ENCODE peak calls at places on chromosomes 5 and 9, in seven cellular contexts. One of them, this sample, is unnamed.

GRCh38 chr5:14296533-14297331 is 153.6 kb downstream of the TRIO start:
- DNase-seq in CD8-positive, alpha-beta T cell: no peak
- DNase-seq in GM12865: no peak
- DNase-seq in transverse colon: no peak
- DNase-seq in pancreas: no peak
- DNase-seq in lower lobe of right lung: no peak
- DNase-seq in sigmoid colon: no peak
- DNase-seq in this sample: no peak

GRCh38 chr9:18980124-18980660 is 52.8 kb downstream of the SAXO1 start:
- DNase-seq in CD8-positive, alpha-beta T cell: no peak
- DNase-seq in GM12865: no peak
- DNase-seq in pancreas: no peak
- DNase-seq in sigmoid colon: no peak
- DNase-seq in transverse colon: no peak
- DNase-seq in lower lobe of right lung: no peak
- DNase-seq in this sample: no peak

GRCh38 chr5:151126199-151126645 is 31.4 kb downstream of the ANXA6 start:
- DNase-seq in pancreas: peak
- DNase-seq in sigmoid colon: peak
- DNase-seq in transverse colon: peak
- DNase-seq in CD8-positive, alpha-beta T cell: peak
- DNase-seq in lower lobe of right lung: peak
- DNase-seq in GM12865: peak
- DNase-seq in this sample: peak

GRCh38 chr9:21558627-21559401 is 76.7 kb upstream of the IFNE start:
- DNase-seq in pancreas: no peak
- DNase-seq in lower lobe of right lung: no peak
- DNase-seq in sigmoid colon: no peak
- DNase-seq in GM12865: no peak
- DNase-seq in transverse colon: no peak
- DNase-seq in CD8-positive, alpha-beta T cell: no peak
- DNase-seq in this sample: no peak

GRCh38 chr5:143887901-143888648 is 76.1 kb downstream of the HMHB1 start:
- DNase-seq in sigmoid colon: no peak
- DNase-seq in GM12865: no peak
- DNase-seq in lower lobe of right lung: no peak
- DNase-seq in pancreas: no peak
- DNase-seq in transverse colon: no peak
- DNase-seq in CD8-positive, alpha-beta T cell: no peak
- DNase-seq in this sample: no peak

GRCh38 chr5:151799407-151799806 is 27.7 kb downstream of the G3BP1 start:
- DNase-seq in GM12865: no peak
- DNase-seq in pancreas: no peak
- DNase-seq in sigmoid colon: no peak
- DNase-seq in transverse colon: no peak
- DNase-seq in CD8-positive, alpha-beta T cell: no peak
- DNase-seq in lower lobe of right lung: no peak
- DNase-seq in this sample: peak

GRCh38 chr5:91339053-91339710 is 43.9 kb downstream of the ARRDC3 start:
- DNase-seq in transverse colon: no peak
- DNase-seq in CD8-positive, alpha-beta T cell: no peak
- DNase-seq in GM12865: no peak
- DNase-seq in pancreas: no peak
- DNase-seq in lower lobe of right lung: no peak
- DNase-seq in sigmoid colon: no peak
- DNase-seq in this sample: no peak

GRCh38 chr5:133253661-133254060 is 201.8 kb downstream of the HSPA4 start:
- DNase-seq in lower lobe of right lung: no peak
- DNase-seq in GM12865: no peak
- DNase-seq in sigmoid colon: no peak
- DNase-seq in CD8-positive, alpha-beta T cell: no peak
- DNase-seq in transverse colon: no peak
- DNase-seq in pancreas: no peak
- DNase-seq in this sample: no peak

GRCh38 chr5:84642795-84643194 is 258.1 kb upstream of the EDIL3 start:
- DNase-seq in CD8-positive, alpha-beta T cell: no peak
- DNase-seq in sigmoid colon: no peak
- DNase-seq in transverse colon: no peak
- DNase-seq in pancreas: no peak
- DNase-seq in lower lobe of right lung: no peak
- DNase-seq in GM12865: no peak
- DNase-seq in this sample: no peak

GRCh38 chr5:151947924-151948323 is 23.3 kb upstream of the GLRA1 start:
- DNase-seq in CD8-positive, alpha-beta T cell: no peak
- DNase-seq in pancreas: no peak
- DNase-seq in sigmoid colon: no peak
- DNase-seq in GM12865: peak
- DNase-seq in lower lobe of right lung: no peak
- DNase-seq in transverse colon: no peak
- DNase-seq in this sample: no peak

GRCh38 chr5:110088676-110089436 is 399.1 kb downstream of the MAN2A1 start:
- DNase-seq in transverse colon: no peak
- DNase-seq in CD8-positive, alpha-beta T cell: no peak
- DNase-seq in pancreas: no peak
- DNase-seq in sigmoid colon: no peak
- DNase-seq in GM12865: no peak
- DNase-seq in lower lobe of right lung: no peak
- DNase-seq in this sample: no peak

GRCh38 chr5:55969956-55970355 is 24.8 kb downstream of the IL6ST start:
- DNase-seq in transverse colon: no peak
- DNase-seq in CD8-positive, alpha-beta T cell: no peak
- DNase-seq in sigmoid colon: no peak
- DNase-seq in pancreas: no peak
- DNase-seq in lower lobe of right lung: no peak
- DNase-seq in GM12865: no peak
- DNase-seq in this sample: no peak

GRCh38 chr9:121616356-121616755 is 35.1 kb upstream of the DAB2IP start:
- DNase-seq in CD8-positive, alpha-beta T cell: no peak
- DNase-seq in pancreas: no peak
- DNase-seq in sigmoid colon: no peak
- DNase-seq in GM12865: no peak
- DNase-seq in transverse colon: no peak
- DNase-seq in lower lobe of right lung: no peak
- DNase-seq in this sample: no peak

GRCh38 chr9:124665391-124666058 is 105.6 kb downstream of the NR6A1 start:
- DNase-seq in pancreas: no peak
- DNase-seq in lower lobe of right lung: no peak
- DNase-seq in CD8-positive, alpha-beta T cell: no peak
- DNase-seq in GM12865: no peak
- DNase-seq in sigmoid colon: no peak
- DNase-seq in transverse colon: no peak
- DNase-seq in this sample: no peak

GRCh38 chr9:4828776-4829175 is 36.0 kb downstream of the RCL1 start:
- DNase-seq in transverse colon: no peak
- DNase-seq in lower lobe of right lung: no peak
- DNase-seq in sigmoid colon: no peak
- DNase-seq in GM12865: no peak
- DNase-seq in pancreas: no peak
- DNase-seq in CD8-positive, alpha-beta T cell: no peak
- DNase-seq in this sample: no peak

GRCh38 chr9:125683486-125683885 is 23.5 kb downstream of the MAPKAP1 start:
- DNase-seq in sigmoid colon: no peak
- DNase-seq in transverse colon: no peak
- DNase-seq in pancreas: no peak
- DNase-seq in lower lobe of right lung: no peak
- DNase-seq in GM12865: no peak
- DNase-seq in CD8-positive, alpha-beta T cell: no peak
- DNase-seq in this sample: no peak

GRCh38 chr5:73909474-73909873 is 283.5 kb downstream of the ARHGEF28 start:
- DNase-seq in pancreas: peak
- DNase-seq in lower lobe of right lung: no peak
- DNase-seq in sigmoid colon: no peak
- DNase-seq in GM12865: no peak
- DNase-seq in transverse colon: no peak
- DNase-seq in CD8-positive, alpha-beta T cell: no peak
- DNase-seq in this sample: no peak

GRCh38 chr5:158814521-158814920 is 285.2 kb downstream of the EBF1 start:
- DNase-seq in sigmoid colon: no peak
- DNase-seq in transverse colon: no peak
- DNase-seq in lower lobe of right lung: no peak
- DNase-seq in pancreas: no peak
- DNase-seq in GM12865: no peak
- DNase-seq in CD8-positive, alpha-beta T cell: no peak
- DNase-seq in this sample: no peak

GRCh38 chr5:155728857-155729683 is 597.9 kb upstream of the SGCD start:
- DNase-seq in pancreas: peak
- DNase-seq in transverse colon: no peak
- DNase-seq in CD8-positive, alpha-beta T cell: no peak
- DNase-seq in lower lobe of right lung: peak
- DNase-seq in sigmoid colon: no peak
- DNase-seq in GM12865: no peak
- DNase-seq in this sample: no peak

GRCh38 chr5:21238786-21239185 is 1250.8 kb upstream of the CDH18 start:
- DNase-seq in GM12865: no peak
- DNase-seq in pancreas: no peak
- DNase-seq in CD8-positive, alpha-beta T cell: no peak
- DNase-seq in transverse colon: no peak
- DNase-seq in lower lobe of right lung: no peak
- DNase-seq in sigmoid colon: no peak
- DNase-seq in this sample: no peak

GRCh38 chr9:95514402-95514801 is 2.4 kb downstream of the PTCH1 start:
- DNase-seq in transverse colon: no peak
- DNase-seq in lower lobe of right lung: no peak
- DNase-seq in pancreas: no peak
- DNase-seq in sigmoid colon: no peak
- DNase-seq in CD8-positive, alpha-beta T cell: no peak
- DNase-seq in GM12865: no peak
- DNase-seq in this sample: no peak

GRCh38 chr5:144634138-144634537 is 463.5 kb downstream of the KCTD16 start:
- DNase-seq in GM12865: no peak
- DNase-seq in pancreas: no peak
- DNase-seq in lower lobe of right lung: no peak
- DNase-seq in transverse colon: no peak
- DNase-seq in CD8-positive, alpha-beta T cell: no peak
- DNase-seq in sigmoid colon: no peak
- DNase-seq in this sample: no peak

GRCh38 chr5:89106479-89106878 is 223.5 kb upstream of the MEF2C start:
- DNase-seq in pancreas: no peak
- DNase-seq in GM12865: no peak
- DNase-seq in CD8-positive, alpha-beta T cell: no peak
- DNase-seq in sigmoid colon: no peak
- DNase-seq in lower lobe of right lung: no peak
- DNase-seq in transverse colon: no peak
- DNase-seq in this sample: no peak

GRCh38 chr5:172364773-172365172 is 81.2 kb upstream of the UBTD2 start:
- DNase-seq in pancreas: no peak
- DNase-seq in CD8-positive, alpha-beta T cell: no peak
- DNase-seq in transverse colon: no peak
- DNase-seq in sigmoid colon: no peak
- DNase-seq in GM12865: peak
- DNase-seq in lower lobe of right lung: no peak
- DNase-seq in this sample: peak

GRCh38 chr5:52725065-52725746 is 62.5 kb upstream of the ITGA1 start:
- DNase-seq in sigmoid colon: no peak
- DNase-seq in lower lobe of right lung: no peak
- DNase-seq in CD8-positive, alpha-beta T cell: peak
- DNase-seq in GM12865: peak
- DNase-seq in pancreas: no peak
- DNase-seq in transverse colon: peak
- DNase-seq in this sample: peak

GRCh38 chr5:88833371-88834107 is 49.4 kb downstream of the MEF2C start:
- DNase-seq in GM12865: peak
- DNase-seq in sigmoid colon: peak
- DNase-seq in pancreas: no peak
- DNase-seq in transverse colon: peak
- DNase-seq in CD8-positive, alpha-beta T cell: no peak
- DNase-seq in lower lobe of right lung: no peak
- DNase-seq in this sample: no peak

DNA sequence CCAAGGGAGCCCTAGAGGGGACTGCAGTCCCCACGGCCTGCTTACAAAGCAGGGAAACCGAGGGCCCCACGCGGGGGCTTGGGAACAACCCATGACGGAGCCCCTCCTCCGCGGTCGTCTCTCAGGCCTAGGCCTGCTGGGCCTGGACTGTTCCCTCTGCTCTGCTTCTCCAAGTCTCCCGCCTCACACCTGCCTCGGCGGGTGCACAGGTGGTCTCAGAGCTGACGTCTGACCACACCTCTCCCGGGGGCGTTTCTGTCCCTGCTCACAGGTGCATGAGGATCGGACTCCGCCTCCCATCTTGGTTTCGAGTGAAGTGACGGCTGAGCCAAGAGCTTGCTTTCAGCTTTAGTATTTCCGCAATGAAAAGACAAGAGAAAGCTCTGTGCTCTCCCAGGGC is 72.1 kb downstream of the MRPL36 start:
- DNase-seq in pancreas: peak
- DNase-seq in GM12865: no peak
- DNase-seq in lower lobe of right lung: peak
- DNase-seq in CD8-positive, alpha-beta T cell: no peak
- DNase-seq in transverse colon: no peak
- DNase-seq in sigmoid colon: peak
- DNase-seq in this sample: no peak
- TF ChIP-seq CTCF in pancreas: no peak
- TF ChIP-seq CTCF in GM12865: no peak
- TF ChIP-seq CTCF in lower lobe of right lung: no peak
- TF ChIP-seq CTCF in CD8-positive, alpha-beta T cell: no peak
- TF ChIP-seq CTCF in transverse colon: no peak
- TF ChIP-seq CTCF in sigmoid colon: no peak
- TF ChIP-seq CTCF in this sample: no peak

GRCh38 chr5:167261309-167262100 is 1029.9 kb upstream of the WWC1 start:
- DNase-seq in GM12865: peak
- DNase-seq in lower lobe of right lung: no peak
- DNase-seq in pancreas: no peak
- DNase-seq in CD8-positive, alpha-beta T cell: no peak
- DNase-seq in sigmoid colon: no peak
- DNase-seq in transverse colon: no peak
- DNase-seq in this sample: peak
- TF ChIP-seq CTCF in GM12865: peak
- TF ChIP-seq CTCF in lower lobe of right lung: no peak
- TF ChIP-seq CTCF in pancreas: no peak
- TF ChIP-seq CTCF in CD8-positive, alpha-beta T cell: no peak
- TF ChIP-seq CTCF in sigmoid colon: no peak
- TF ChIP-seq CTCF in transverse colon: no peak
- TF ChIP-seq CTCF in this sample: peak

GRCh38 chr9:16575142-16575877 is 295.2 kb downstream of the BNC2 start:
- DNase-seq in CD8-positive, alpha-beta T cell: no peak
- DNase-seq in sigmoid colon: no peak
- DNase-seq in pancreas: no peak
- DNase-seq in transverse colon: no peak
- DNase-seq in GM12865: no peak
- DNase-seq in lower lobe of right lung: no peak
- DNase-seq in this sample: peak
- TF ChIP-seq CTCF in CD8-positive, alpha-beta T cell: no peak
- TF ChIP-seq CTCF in sigmoid colon: no peak
- TF ChIP-seq CTCF in pancreas: no peak
- TF ChIP-seq CTCF in transverse colon: no peak
- TF ChIP-seq CTCF in GM12865: no peak
- TF ChIP-seq CTCF in lower lobe of right lung: no peak
- TF ChIP-seq CTCF in this sample: no peak

DNA sequence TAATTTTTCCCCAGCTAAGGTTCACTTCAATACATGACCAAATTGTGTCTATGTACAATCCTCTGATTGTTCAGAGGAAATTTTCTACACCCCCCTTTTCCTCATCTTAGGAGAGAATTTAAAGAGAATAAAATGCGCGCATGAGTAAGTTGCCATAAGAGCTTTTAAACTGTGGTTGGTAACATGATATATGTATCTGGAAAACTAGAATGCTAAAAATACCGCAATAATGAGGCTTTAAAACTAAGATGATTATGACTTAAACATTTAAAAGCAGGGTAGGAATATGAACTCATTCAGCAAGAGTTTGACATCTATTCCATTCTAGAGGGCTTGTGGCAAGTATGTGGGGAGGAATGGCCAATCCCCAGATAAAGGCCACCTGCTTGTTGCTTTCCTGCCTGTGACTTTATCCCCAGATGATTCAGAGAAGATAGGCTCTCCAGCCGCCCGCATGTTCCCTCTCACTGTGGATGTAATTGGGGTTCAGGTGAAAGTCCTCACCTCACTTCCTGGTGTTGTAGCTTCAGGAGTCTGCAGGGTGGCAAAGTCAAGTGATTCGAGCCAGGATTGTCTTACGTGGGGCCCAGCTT is 26.5 kb upstream of the BASP1 start:
- DNase-seq in pancreas: no peak
- DNase-seq in transverse colon: peak
- DNase-seq in sigmoid colon: no peak
- DNase-seq in lower lobe of right lung: no peak
- DNase-seq in GM12865: no peak
- DNase-seq in CD8-positive, alpha-beta T cell: no peak
- DNase-seq in this sample: no peak
- TF ChIP-seq CTCF in pancreas: no peak
- TF ChIP-seq CTCF in transverse colon: no peak
- TF ChIP-seq CTCF in sigmoid colon: no peak
- TF ChIP-seq CTCF in lower lobe of right lung: no peak
- TF ChIP-seq CTCF in GM12865: no peak
- TF ChIP-seq CTCF in CD8-positive, alpha-beta T cell: no peak
- TF ChIP-seq CTCF in this sample: no peak

This sample was measured in NB4.